ENCODE peak calls at places on chromosomes 5 and 9, in five cellular contexts. T is psoas muscle; P is CD8-positive, alpha-beta T cell; U is astrocyte; A is mesendoderm. J is an unnamed sample.

GRCh38 chr5:172266071-172266675 is 17.4 kb downstream of the UBTD2 start:
- DNase-seq in T (no peak), P (no peak), U (peak; percentile 2), A (peak; percentile 44), J (no peak)

GRCh38 chr5:68169898-68170297 is 45.7 kb upstream of the PIK3R1 start:
- DNase-seq in T (no peak), P (no peak), U (no peak), A (peak; percentile 33), J (no peak)

GRCh38 chr5:115855959-115856358 is 14.2 kb downstream of the AP3S1 start:
- DNase-seq in T (no peak), P (no peak), U (no peak), A (no peak), J (no peak)

GRCh38 chr5:65104831-65105230 is 336.1 kb downstream of the CWC27 start:
- DNase-seq in T (no peak), P (no peak), U (no peak), A (no peak), J (no peak)

GRCh38 chr5:31197183-31197582 is 3.7 kb downstream of the CDH6 start:
- DNase-seq in T (no peak), P (no peak), U (peak; percentile 89), A (no peak), J (no peak)

GRCh38 chr5:25119654-25120053 is 474.9 kb upstream of the CDH10 start:
- DNase-seq in T (no peak), P (no peak), U (peak; percentile 10), A (peak; percentile 25), J (no peak)

GRCh38 chr9:86464242-86464641 is 110.0 kb upstream of the TUT7 start:
- DNase-seq in T (no peak), P (no peak), U (no peak), A (no peak), J (no peak)

GRCh38 chr9:109817146-109817845 is 37.3 kb downstream of the PALM2AKAP2 start:
- DNase-seq in T (no peak), P (no peak), U (peak; percentile 88), A (peak; percentile 64), J (no peak)

GRCh38 chr9:114380988-114381387 is 6.8 kb downstream of the AKNA start:
- DNase-seq in T (no peak), P (no peak), U (no peak), A (no peak), J (no peak)

GRCh38 chr9:94639045-94639995 is at the start of gene FBP1:
- DNase-seq in T (peak; percentile 52), P (peak; percentile 40), U (no peak), A (peak; percentile 37), J (peak; percentile 27)

GRCh38 chr9:126624912-126625311 is 11.2 kb downstream of the LMX1B start:
- DNase-seq in T (no peak), P (no peak), U (no peak), A (no peak), J (no peak)
- H3K27me3 ChIP-seq in T (no peaks in the 10 kb centered on the region), P (peaks cover 35% of the 10 kb centered on the region), U (peaks cover 93% of the 10 kb centered on the region), A (peaks cover 94% of the 10 kb centered on the region), J (peaks cover 17% of the 10 kb centered on the region)

DNA sequence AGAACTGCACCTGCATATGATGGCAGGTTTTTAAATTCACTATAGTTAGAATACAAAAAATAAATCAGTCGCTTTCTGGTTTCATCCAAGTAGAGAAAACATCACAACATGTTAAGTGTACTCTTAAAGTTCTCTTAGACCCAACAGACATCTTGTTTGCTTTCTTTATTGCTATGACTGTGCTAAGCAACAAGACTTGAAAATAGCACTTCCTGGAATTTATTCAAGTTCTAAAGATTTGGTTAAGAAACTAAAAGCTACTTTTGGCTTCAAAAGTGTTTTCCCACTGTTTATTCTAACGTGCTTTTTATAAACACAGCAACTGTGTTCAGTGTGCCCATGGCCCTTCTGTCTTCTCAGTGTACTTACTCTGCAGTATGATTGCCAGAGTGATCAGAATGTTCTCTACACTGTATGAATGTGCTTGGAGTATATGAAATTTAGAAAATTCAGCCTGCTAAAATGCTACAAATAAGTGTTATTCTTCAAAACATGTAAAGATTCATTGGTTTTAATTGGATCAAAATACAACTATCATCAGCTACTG is 109.7 kb downstream of the GIN1 start:
- DNase-seq in T (no peak), P (no peak), U (no peak), A (no peak), J (peak; percentile 52)
- H3K36me3 ChIP-seq in T (peaks cover 70% of the 10 kb centered on the region), P (no peaks in the 10 kb centered on the region), U (no peaks in the 10 kb centered on the region), A (no peaks in the 10 kb centered on the region), J (peaks cover 22% of the 10 kb centered on the region)

DNA sequence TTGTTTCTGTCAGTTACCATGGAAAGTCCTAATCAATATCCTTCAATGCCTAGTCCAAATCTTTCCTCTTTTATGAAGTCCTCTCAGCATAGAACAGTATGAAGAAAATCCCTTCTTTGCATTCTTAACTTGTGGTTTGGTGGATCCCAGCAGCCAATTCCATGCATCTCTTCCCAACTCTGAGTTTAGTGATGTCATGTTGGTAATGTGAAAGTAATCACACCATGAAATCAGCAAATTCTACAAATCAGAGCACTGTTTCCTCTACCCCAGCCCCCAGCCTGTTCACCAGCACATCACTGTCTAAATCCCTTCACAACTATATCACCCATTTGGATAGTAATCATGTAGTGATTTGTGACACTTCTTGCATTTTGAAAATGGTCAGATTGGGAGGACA is 4.7 kb upstream of the C1QTNF2 start:
- DNase-seq in T (no peak), P (no peak), U (peak; percentile 44), A (no peak), J (no peak)
- H3K27me3 ChIP-seq in T (no peaks in the 10 kb centered on the region), P (peaks cover 13% of the 10 kb centered on the region), U (peaks cover 18% of the 10 kb centered on the region), A (peaks cover 1% of the 10 kb centered on the region), J (peaks cover 39% of the 10 kb centered on the region)

GRCh38 chr9:134449180-134449916 is 123.1 kb downstream of the RXRA start:
- DNase-seq in T (peak; percentile 90), P (peak; percentile 81), U (peak; percentile 86), A (peak; percentile 96), J (peak; percentile 79)
- H3K36me3 ChIP-seq in T (no peaks in the 10 kb centered on the region), P (no peaks in the 10 kb centered on the region), U (no peaks in the 10 kb centered on the region), A (no peaks in the 10 kb centered on the region), J (no peaks in the 10 kb centered on the region)

DNA sequence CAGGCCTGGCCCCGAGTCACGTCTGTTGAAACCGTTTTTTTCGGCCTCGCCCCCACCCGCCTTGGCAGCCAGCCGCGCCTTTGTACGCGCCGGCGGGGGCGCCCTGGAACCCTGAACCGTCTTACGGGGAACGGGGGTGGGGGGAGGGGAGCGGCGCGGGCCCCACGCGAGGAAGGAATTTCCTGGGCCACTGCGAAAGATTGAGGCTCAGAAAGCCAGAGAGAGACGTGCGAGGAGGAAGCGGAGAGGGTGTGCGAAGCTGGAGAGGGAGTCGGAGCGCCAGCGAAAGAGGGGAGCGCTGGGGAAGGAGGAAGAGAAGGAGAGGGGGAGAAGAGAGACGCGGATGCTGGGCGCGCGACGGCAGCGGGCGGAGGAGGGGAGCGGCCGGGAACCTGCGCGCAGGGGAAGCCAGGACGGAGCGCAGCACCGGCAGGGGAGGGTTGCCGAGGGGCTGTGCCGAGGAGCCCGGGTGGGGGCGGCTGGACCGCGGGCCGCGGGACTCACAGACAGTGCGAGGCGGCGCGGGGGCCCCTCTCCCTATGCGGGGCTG is 4.6 kb upstream of the PRDM12 start:
- DNase-seq in T (no peak), P (no peak), U (no peak), A (no peak), J (no peak)
- H3K27me3 ChIP-seq in T (peaks cover 7% of the 10 kb centered on the region), P (peaks cover 23% of the 10 kb centered on the region), U (peaks cover 65% of the 10 kb centered on the region), A (peaks cover 76% of the 10 kb centered on the region), J (peaks cover 13% of the 10 kb centered on the region)

DNA sequence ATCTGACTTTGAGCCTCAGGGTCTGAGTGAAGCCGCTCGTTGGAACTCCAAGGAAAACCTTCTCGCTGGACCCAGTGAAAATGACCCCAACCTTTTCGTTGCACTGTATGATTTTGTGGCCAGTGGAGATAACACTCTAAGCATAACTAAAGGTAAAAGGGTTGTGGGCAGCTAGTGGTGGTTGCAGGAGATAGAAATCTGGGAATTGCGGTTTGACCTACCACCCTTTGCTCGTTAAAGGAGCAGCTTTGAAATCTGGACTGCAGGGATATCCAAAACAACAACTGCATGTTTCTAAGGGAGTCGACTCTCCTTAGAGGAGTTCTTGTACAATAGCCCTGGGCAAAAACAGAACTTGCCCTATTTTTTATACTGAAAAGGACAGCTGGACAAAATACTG is 19.0 kb downstream of the ABL1 start:
- DNase-seq in T (no peak), P (no peak), U (peak; percentile 56), A (no peak), J (no peak)
- H3K36me3 ChIP-seq in T (peaks cover 36% of the 10 kb centered on the region), P (peaks cover 6% of the 10 kb centered on the region), U (peaks cover 33% of the 10 kb centered on the region), A (peaks cover 3% of the 10 kb centered on the region), J (peaks cover 23% of the 10 kb centered on the region)

DNA sequence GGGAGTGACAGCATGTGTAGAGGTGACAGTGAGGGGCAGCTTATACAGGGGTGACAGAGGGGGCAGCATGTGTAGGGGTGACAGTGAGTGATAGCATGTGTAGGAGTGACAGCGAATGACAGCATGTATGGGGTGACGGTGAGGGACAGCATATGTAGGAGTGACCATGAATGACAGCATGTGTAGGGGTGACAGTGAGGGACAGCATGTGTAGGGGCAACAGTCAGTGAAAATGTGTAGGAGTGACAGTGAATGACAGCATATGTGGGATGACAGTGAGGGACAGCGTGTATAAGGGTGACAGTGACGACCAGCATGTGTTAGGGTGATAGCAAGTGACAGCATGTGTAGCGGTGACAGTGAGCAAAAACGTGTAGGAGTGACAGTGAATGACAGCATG is 9.4 kb upstream of the GAPT start:
- DNase-seq in T (no peak), P (no peak), U (no peak), A (no peak), J (no peak)
- H3K27me3 ChIP-seq in T (no peaks in the 10 kb centered on the region), P (no peaks in the 10 kb centered on the region), U (no peaks in the 10 kb centered on the region), A (no peaks in the 10 kb centered on the region), J (no peaks in the 10 kb centered on the region)

GRCh38 chr9:131443648-131444047 is 49.8 kb downstream of the PRRC2B start:
- DNase-seq in T (no peak), P (no peak), U (no peak), A (no peak), J (no peak)
- H3K36me3 ChIP-seq in T (peaks cover 100% of the 10 kb centered on the region), P (peaks cover 66% of the 10 kb centered on the region), U (peaks cover 69% of the 10 kb centered on the region), A (peaks cover 35% of the 10 kb centered on the region), J (peaks cover 90% of the 10 kb centered on the region)

DNA sequence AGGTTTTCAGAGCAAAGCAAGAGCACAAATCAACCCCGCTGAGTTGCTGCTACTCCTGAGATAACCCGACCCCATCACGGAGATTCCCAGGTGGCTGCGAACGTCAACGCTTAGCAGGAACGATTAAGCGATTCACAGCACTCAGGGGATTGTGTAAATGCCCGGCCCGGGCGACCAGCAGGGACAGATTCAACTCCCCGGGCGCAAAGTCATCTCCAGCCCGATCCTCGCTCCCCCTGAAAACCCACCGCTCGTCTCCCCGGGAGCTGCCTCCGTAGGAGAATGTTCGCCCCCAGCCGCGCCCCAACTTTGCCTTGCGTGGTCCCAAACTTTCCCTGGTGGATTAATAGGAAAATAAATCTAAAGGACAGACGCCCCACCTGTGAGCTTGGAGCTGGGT is 685 bp downstream of the SLC24A2 start:
- DNase-seq in T (no peak), P (no peak), U (no peak), A (peak; percentile 93), J (no peak)
- H3K27me3 ChIP-seq in T (peaks cover 3% of the 10 kb centered on the region), P (peaks cover 5% of the 10 kb centered on the region), U (peaks cover 32% of the 10 kb centered on the region), A (peaks cover 3% of the 10 kb centered on the region), J (no peaks in the 10 kb centered on the region)

DNA sequence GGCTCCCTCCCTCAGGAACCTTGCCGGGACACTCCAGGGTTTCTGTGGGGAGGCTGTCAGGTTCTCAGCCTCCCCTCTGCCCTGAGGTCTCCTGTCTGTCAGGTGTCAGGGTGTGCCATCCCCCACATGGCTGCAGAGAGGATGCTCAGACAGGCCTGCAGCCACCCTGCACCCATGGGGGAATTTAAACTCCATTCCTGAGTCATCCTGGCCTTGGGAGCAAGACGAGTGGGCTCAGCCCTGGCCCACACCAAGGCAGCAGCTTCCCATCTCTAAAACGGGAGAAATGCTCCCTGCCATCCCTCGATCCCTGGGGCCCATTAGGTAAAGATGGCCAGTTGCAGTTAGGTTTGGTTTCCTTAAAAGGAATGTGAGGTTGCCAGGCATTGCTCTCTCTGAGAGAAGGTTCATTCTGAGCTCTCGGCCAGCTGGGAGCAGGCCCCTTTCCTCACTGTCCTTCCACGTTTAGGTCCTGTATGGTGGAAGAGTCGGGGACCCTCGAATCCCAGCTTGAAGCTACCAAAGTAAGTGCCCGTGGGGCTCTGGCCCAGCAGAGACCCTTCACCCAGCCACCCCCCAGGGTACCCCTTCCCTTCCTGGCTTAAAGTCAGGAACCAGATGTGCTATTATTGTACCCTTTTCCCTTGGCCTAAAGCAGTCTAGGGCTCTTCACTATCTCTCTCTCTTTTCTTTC is 26.6 kb downstream of the DYNC2I2 start:
- DNase-seq in T (no peak), P (no peak), U (no peak), A (no peak), J (no peak)
- H3K36me3 ChIP-seq in T (peaks cover 89% of the 10 kb centered on the region), P (peaks cover 66% of the 10 kb centered on the region), U (peaks cover 50% of the 10 kb centered on the region), A (peaks cover 16% of the 10 kb centered on the region), J (peaks cover 88% of the 10 kb centered on the region)

J was measured in CD4-positive, CD25-positive, alpha-beta regulatory T cell.